ENCODE peak calls at places on chromosomes 12 and 14, in eight cellular contexts. P is kidney tubule cell, H is HL-60, B is fibroblast of mammary gland, U is AG09319, J is substantia nigra, Y is heart right ventricle, K is fibroblast of villous mesenchyme. L is an unnamed sample.
A peak's percentile ranks its signal among the peaks of the same experiment; 100 is the strongest.

GRCh38 chr12:131053567-131053966 is 99.9 kb downstream of the ADGRD1 start:
- DNase-seq in K (no peak), B (no peak), U (no peak), P (no peak), J (no peak), H (no peak), Y (no peak), L (no peak)

GRCh38 chr14:25843761-25844470 is 753.9 kb downstream of the NOVA1 start:
- DNase-seq in P (peak; percentile 58), K (no peak), J (no peak), B (no peak), Y (no peak), H (no peak), U (no peak), L (no peak)

GRCh38 chr14:100438271-100438670 is 115.1 kb downstream of the SLC25A47 start:
- DNase-seq in B (no peak), J (no peak), U (no peak), K (no peak), Y (no peak), P (no peak), H (no peak), L (no peak)

GRCh38 chr12:53466640-53467039 is 14.7 kb downstream of the PCBP2 start:
- DNase-seq in K (no peak), B (no peak), P (no peak), H (no peak), Y (no peak), U (no peak), J (no peak), L (no peak)

GRCh38 chr14:102883028-102883953 is 39.2 kb upstream of the AMN start:
- DNase-seq in U (no peak), Y (no peak), P (no peak), H (no peak), K (no peak), B (no peak), J (no peak), L (no peak)

GRCh38 chr14:100078997-100079561 is 13.9 kb downstream of the EVL start:
- DNase-seq in B (peak; percentile 86), U (no peak), P (no peak), J (no peak), H (no peak), Y (no peak), K (peak; percentile 85), L (no peak)

GRCh38 chr12:131511391-131511802 is 199.5 kb upstream of the SFSWAP start:
- DNase-seq in U (no peak), H (peak; percentile 15), K (no peak), J (no peak), B (peak; percentile 1), Y (no peak), P (peak; percentile 85), L (no peak)

GRCh38 chr14:34496679-34497513 is 34.9 kb upstream of the SPTSSA start:
- DNase-seq in H (peak; percentile 53), Y (peak; percentile 82), B (peak; percentile 100), K (peak; percentile 100), P (peak; percentile 48), J (peak; percentile 66), U (peak; percentile 96), L (peak; percentile 20)

GRCh38 chr14:39060818-39061437 is 42.1 kb downstream of the SEC23A start:
- DNase-seq in Y (no peak), P (no peak), U (no peak), B (no peak), J (no peak), K (no peak), H (no peak), L (no peak)

GRCh38 chr14:78611796-78612571 is 441.8 kb downstream of the NRXN3 start:
- DNase-seq in U (no peak), P (no peak), Y (no peak), B (no peak), J (no peak), H (no peak), K (no peak), L (no peak)

GRCh38 chr14:66137076-66137475 is 349.1 kb upstream of the CCDC196 start:
- DNase-seq in P (no peak), Y (no peak), U (no peak), J (no peak), K (no peak), B (no peak), H (no peak), L (no peak)

GRCh38 chr14:95123895-95124579 is 33.3 kb downstream of the DICER1 start:
- DNase-seq in U (no peak), P (no peak), Y (peak; percentile 61), K (no peak), J (no peak), B (no peak), H (no peak), L (no peak)